ENCODE peak calls at places on chromosome 19, in ten cellular contexts. H is EH; W is WTC11; D is GM12865; B is stimulated activated naive CD8-positive, alpha-beta T cell treated with anti-CD3 and anti-CD28 coated beads, Interleukin-15, Interleukin-2, amounts not matched to agents 100 U/mL and 50 U/mL, for 24 hours; U is stimulated activated CD4-positive, alpha-beta T cell treated with anti-CD3 and anti-CD28 coated beads, Interleukin-4, amount 100 ng/mL, for 1 hour; Z is mucosa of descending colon; O is HS-27A; J is T-helper 17 cell; R is glutamatergic neuron. M is an unnamed sample.

GRCh38 chr19:10228925-10229324 is 2.2 kb downstream of the S1PR2 start:
- DNase-seq in H (peak; percentile 49), W (peak; percentile 54), D (peak; percentile 73), B (peak; percentile 41), U (peak; percentile 29), Z (no peak), O (no peak), J (no peak), R (peak; percentile 34), M (no peak)

GRCh38 chr19:17390665-17391370 is 3.2 kb downstream of the CCDC194 start:
- DNase-seq in H (peak; percentile 93), W (peak; percentile 98), D (peak; percentile 90), B (peak; percentile 96), U (peak; percentile 94), Z (peak; percentile 92), O (no peak), J (peak; percentile 85), R (peak; percentile 98), M (peak; percentile 19)

GRCh38 chr19:815079-815774 is 6.5 kb downstream of the PLPPR3 start:
- DNase-seq in H (no peak), W (no peak), D (no peak), B (no peak), U (no peak), Z (no peak), O (no peak), J (no peak), R (no peak), M (no peak)

GRCh38 chr19:33376423-33376822 is 2.9 kb downstream of the CEBPG start:
- DNase-seq in H (peak; percentile 94), W (no peak), D (no peak), B (no peak), U (no peak), Z (peak; percentile 89), O (peak; percentile 82), J (no peak), R (no peak), M (peak; percentile 55)

GRCh38 chr19:8005534-8006256 is at the start of gene ELAVL1:
- DNase-seq in H (peak; percentile 88), W (peak; percentile 90), D (peak; percentile 96), B (peak; percentile 95), U (peak; percentile 90), Z (peak; percentile 91), O (peak; percentile 40), J (peak; percentile 89), R (peak; percentile 96), M (no peak)

GRCh38 chr19:52991484-52991883 is 22.2 kb upstream of the ERVV-1 start:
- DNase-seq in H (peak; percentile 88), W (no peak), D (no peak), B (no peak), U (no peak), Z (no peak), O (peak; percentile 87), J (no peak), R (no peak), M (peak; percentile 19)

GRCh38 chr19:48967346-48968178 is 2.5 kb downstream of the FTL start:
- DNase-seq in H (peak; percentile 68), W (no peak), D (peak; percentile 59), B (no peak), U (no peak), Z (no peak), O (no peak), J (no peak), R (no peak), M (no peak)

GRCh38 chr19:37877147-37877546 is 29.2 kb downstream of the WDR87 start:
- DNase-seq in H (no peak), W (no peak), D (no peak), B (no peak), U (no peak), Z (no peak), O (no peak), J (no peak), R (no peak), M (no peak)

GRCh38 chr19:3606690-3607289 is at the start of gene TBXA2R:
- DNase-seq in H (peak; percentile 75), W (peak; percentile 77), D (no peak), B (peak; percentile 86), U (peak; percentile 67), Z (no peak), O (no peak), J (peak; percentile 29), R (peak; percentile 67), M (no peak)

GRCh38 chr19:13825489-13826475 is 30.5 kb downstream of the ZSWIM4 start:
- DNase-seq in H (peak; percentile 51), W (peak; percentile 94), D (no peak), B (no peak), U (no peak), Z (peak; percentile 63), O (no peak), J (no peak), R (peak; percentile 48), M (no peak)

GRCh38 chr19:2288010-2288742 is 6.2 kb upstream of the PEAK3 start:
- DNase-seq in H (no peak), W (no peak), D (no peak), B (no peak), U (no peak), Z (no peak), O (no peak), J (no peak), R (no peak), M (no peak)

GRCh38 chr19:50190439-50190891 is 13.0 kb upstream of the MYH14 start:
- DNase-seq in H (no peak), W (no peak), D (peak; percentile 54), B (no peak), U (no peak), Z (peak; percentile 78), O (no peak), J (no peak), R (no peak), M (no peak)

GRCh38 chr19:18543814-18544475 is 572 bp upstream of the FKBP8 start:
- DNase-seq in H (peak; percentile 78), W (peak; percentile 41), D (peak; percentile 91), B (peak; percentile 81), U (peak; percentile 61), Z (peak; percentile 82), O (no peak), J (peak; percentile 57), R (no peak), M (peak; percentile 54)

GRCh38 chr19:42216653-42217521 is 590 bp downstream of the DEDD2 start:
- DNase-seq in H (peak; percentile 41), W (peak; percentile 73), D (peak; percentile 42), B (peak; percentile 53), U (peak; percentile 44), Z (peak; percentile 72), O (no peak), J (no peak), R (peak; percentile 58), M (no peak)

GRCh38 chr19:41367848-41368301 is 3.9 kb upstream of the B9D2 start:
- DNase-seq in H (peak; percentile 96), W (no peak), D (no peak), B (no peak), U (no peak), Z (no peak), O (peak; percentile 95), J (no peak), R (no peak), M (peak; percentile 84)

GRCh38 chr19:47153266-47153665 is 22.6 kb downstream of the SAE1 start:
- DNase-seq in H (no peak), W (no peak), D (no peak), B (no peak), U (no peak), Z (no peak), O (no peak), J (no peak), R (no peak), M (no peak)

GRCh38 chr19:49679832-49680472 is 2.9 kb downstream of the PRMT1 start:
- DNase-seq in H (no peak), W (no peak), D (no peak), B (no peak), U (no peak), Z (peak; percentile 52), O (no peak), J (no peak), R (no peak), M (no peak)

GRCh38 chr19:31066385-31066784 is 282.9 kb downstream of the TSHZ3 start:
- DNase-seq in H (peak; percentile 86), W (no peak), D (no peak), B (no peak), U (no peak), Z (no peak), O (peak; percentile 69), J (no peak), R (no peak), M (peak; percentile 38)

GRCh38 chr19:3642987-3643386 is 16.4 kb upstream of the CACTIN start:
- DNase-seq in H (no peak), W (peak; percentile 79), D (peak; percentile 36), B (peak; percentile 45), U (peak; percentile 21), Z (no peak), O (no peak), J (no peak), R (peak; percentile 50), M (no peak)

GRCh38 chr19:4817467-4818277 is 13.8 kb downstream of the TICAM1 start:
- DNase-seq in H (no peak), W (peak; percentile 20), D (no peak), B (no peak), U (no peak), Z (no peak), O (no peak), J (no peak), R (no peak), M (no peak)

GRCh38 chr19:13917888-13918406 is 11.9 kb downstream of the CC2D1A start:
- DNase-seq in H (no peak), W (no peak), D (no peak), B (no peak), U (no peak), Z (no peak), O (no peak), J (no peak), R (no peak), M (no peak)

GRCh38 chr19:16876904-16877361 is 11.9 kb upstream of the F2RL3 start:
- DNase-seq in H (no peak), W (no peak), D (peak; percentile 46), B (no peak), U (no peak), Z (no peak), O (no peak), J (no peak), R (no peak), M (no peak)

GRCh38 chr19:57620673-57621348 is 6.8 kb downstream of the ZNF134 start:
- DNase-seq in H (peak; percentile 9), W (no peak), D (peak; percentile 28), B (no peak), U (no peak), Z (no peak), O (no peak), J (no peak), R (no peak), M (no peak)

M was measured in keratinocyte.